ENCODE peak calls at places on chromosomes 1 and 21, in five cellular contexts. Y is CD4-positive, CD25-positive, alpha-beta regulatory T cell; Q is uterus; Z is adrenal gland; I is adipocyte. G is an unnamed sample. For H3K4me1, the result is how much of the 10 kb centered on the place peaks cover.

GRCh38 chr1:12444329-12444841 is 173.6 kb downstream of the DHRS3 start:
- DNase-seq in Z (no peak), Y (no peak), Q (no peak), I (no peak), G (no peak)

GRCh38 chr1:80064524-80064923 is 1058.0 kb upstream of the ADGRL4 start:
- DNase-seq in Q (no peak), I (no peak), Z (no peak), Y (no peak), G (no peak)

GRCh38 chr1:41668967-41669366 is 184.5 kb upstream of the EDN2 start:
- DNase-seq in I (no peak), Z (no peak), Q (no peak), Y (no peak), G (no peak)

GRCh38 chr1:55060133-55060999 is 21.0 kb downstream of the PCSK9 start:
- DNase-seq in I (no peak), Y (peak), Q (no peak), Z (no peak), G (no peak)

GRCh38 chr1:205810448-205811157 is 2.4 kb downstream of the SLC41A1 start:
- DNase-seq in I (peak), Q (no peak), Z (no peak), Y (no peak), G (no peak)

GRCh38 chr1:227779651-227780050 is 35.8 kb upstream of the PRSS38 start:
- DNase-seq in Y (no peak), Z (no peak), Q (no peak), I (no peak), G (no peak)

GRCh38 chr1:94438692-94439276 is 20.6 kb downstream of the ABCD3 start:
- DNase-seq in Y (no peak), I (peak), Q (no peak), Z (no peak), G (no peak)

GRCh38 chr1:19342077-19342775 is 30.1 kb downstream of the SLC66A1 start:
- DNase-seq in I (no peak), Y (no peak), Z (no peak), Q (peak), G (no peak)

GRCh38 chr21:23858878-23859277 is 1748.4 kb downstream of the MRPL39 start:
- DNase-seq in Y (no peak), Z (no peak), Q (no peak), I (no peak), G (no peak)

DNA sequence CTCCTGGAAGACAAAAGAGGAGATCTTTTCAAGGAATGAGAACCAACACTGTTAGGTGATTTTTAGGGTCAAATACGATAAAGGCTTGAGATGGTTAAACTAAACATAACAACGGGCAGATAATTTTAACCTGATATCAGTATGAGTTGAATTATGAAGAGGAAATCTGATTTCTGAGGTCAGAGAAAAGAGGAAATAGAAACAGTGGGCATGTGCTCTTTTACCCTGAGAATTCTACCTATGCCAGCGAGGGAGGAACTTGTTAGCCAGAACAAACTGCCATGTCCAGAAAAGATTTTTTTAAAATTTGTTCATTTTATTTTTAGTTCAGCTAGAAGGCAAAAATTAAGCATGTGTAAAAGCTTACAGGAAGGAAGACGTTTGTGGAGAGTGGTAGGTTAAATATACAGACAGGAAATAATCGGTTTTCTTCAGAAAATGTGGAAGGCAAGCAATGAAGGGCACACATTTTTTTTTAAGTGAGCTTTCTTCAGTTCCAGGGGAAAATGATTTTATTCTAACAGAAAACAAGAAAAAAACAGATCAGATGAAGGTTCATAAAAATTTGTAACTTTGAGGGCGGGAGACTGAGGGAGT is 1745.3 kb downstream of the MRPL39 start:
- DNase-seq in Y (no peak), I (no peak), Q (no peak), Z (no peak), G (no peak)
- H3K4me1 ChIP-seq in Y (under half), I (under half), Q (under half), Z (under half), G (under half)

DNA sequence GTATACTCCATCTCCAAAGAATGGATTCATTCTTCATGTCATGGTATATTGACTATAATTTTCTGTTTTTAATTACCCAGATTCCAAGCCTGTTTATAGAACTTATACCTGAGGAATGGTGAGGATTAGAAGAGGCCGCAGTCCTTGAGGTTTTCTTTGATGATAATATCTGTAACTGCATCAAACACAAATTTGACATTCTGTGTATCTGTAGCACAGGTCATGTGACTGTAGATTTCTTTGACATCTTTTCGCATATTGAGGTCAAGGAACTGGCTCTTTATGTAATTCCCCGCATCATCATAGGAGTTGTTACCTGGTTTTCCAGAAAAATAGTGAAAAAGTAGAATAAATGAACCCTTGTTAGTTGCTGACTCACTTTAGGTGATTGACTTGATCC is 16.2 kb downstream of the GNAT2 start:
- DNase-seq in Z (no peak), I (no peak), Q (no peak), Y (no peak), G (no peak)
- H3K4me1 ChIP-seq in Z (under half), I (under half), Q (under half), Y (under half), G (under half)

GRCh38 chr1:86471296-86471695 is 2.6 kb downstream of the CLCA1 start:
- DNase-seq in Y (no peak), Z (no peak), Q (no peak), I (no peak), G (no peak)
- H3K4me1 ChIP-seq in Y (under half), Z (under half), Q (under half), I (under half), G (under half)

DNA sequence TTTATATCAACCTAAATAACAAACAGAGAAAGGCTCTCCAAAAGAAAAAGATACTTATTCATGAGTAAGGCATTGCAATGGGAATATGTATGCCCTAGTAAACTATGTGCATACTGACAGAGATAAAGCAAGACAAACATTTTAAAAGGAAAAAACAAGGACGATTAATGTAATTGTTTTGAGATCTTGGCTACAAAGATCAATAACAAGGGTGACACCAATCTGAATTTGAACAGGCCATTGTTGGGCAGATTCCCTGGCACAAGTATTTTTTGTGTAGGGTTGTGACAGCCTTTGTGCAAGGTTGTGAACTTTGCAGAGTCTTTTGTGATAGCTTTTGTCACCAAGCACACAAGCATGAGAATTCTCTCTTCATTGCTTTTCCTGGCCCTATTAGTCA is 85.3 kb downstream of the EDEM3 start:
- DNase-seq in I (no peak), Z (no peak), Y (no peak), Q (no peak), G (no peak)
- H3K4me1 ChIP-seq in I (under half), Z (under half), Y (under half), Q (under half), G (under half)

DNA sequence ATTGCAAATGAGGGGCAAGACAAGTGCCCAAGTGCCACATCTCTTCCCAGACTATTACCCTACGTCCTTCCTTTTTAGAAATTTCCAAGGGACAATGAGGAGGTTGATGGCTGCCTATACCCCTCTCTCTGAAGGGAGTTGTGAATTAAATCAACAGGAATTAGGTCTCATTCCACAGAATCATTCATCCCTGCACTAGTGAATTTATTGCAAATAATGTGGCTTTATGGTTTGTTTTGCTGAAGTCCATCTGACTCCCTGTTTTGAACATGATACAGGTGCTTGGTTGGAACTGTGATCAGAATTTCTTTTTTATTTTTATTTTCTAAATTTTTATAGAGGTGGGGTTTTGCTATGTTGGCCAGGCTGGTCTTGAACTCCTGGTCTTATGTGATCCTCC is 34.3 kb upstream of the THEM4 start:
- DNase-seq in Y (no peak), Q (no peak), Z (no peak), I (no peak), G (no peak)
- H3K4me1 ChIP-seq in Y (under half), Q (under half), Z (half or more), I (half or more), G (half or more)

DNA sequence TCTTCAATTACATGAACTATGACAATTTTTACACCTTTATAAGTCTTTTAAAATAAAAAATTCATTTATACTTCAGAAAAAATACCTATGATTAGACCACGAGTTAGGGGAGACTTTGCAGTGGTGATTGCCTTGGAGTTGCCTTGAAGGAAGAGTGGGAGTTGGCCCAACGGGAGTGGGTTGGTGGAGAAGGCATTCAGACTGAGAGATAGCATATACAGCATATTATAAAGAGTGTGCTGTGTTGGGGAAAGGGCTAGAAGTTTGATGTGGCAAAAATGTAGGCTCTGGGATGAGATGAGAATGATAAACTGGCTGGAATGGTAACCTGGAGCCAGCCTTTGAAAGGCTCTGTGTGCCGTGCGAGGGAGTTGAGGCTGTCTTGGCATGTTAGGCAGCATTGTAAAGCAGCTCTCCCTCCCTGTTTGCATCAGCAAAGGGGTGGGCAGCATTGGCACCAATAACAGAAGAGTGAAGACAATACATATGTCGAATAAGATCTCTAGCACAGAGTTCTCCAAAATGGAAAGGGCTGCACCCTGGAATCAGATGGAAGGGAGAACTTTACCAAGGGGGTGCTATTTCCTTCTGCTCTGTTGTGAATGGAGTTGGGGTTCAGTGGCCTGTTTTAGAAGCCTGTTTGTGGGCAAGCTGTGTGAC is 24.4 kb downstream of the MPZL1 start:
- DNase-seq in Q (no peak), I (no peak), Y (no peak), Z (no peak), G (no peak)
- H3K4me1 ChIP-seq in Q (under half), I (under half), Y (under half), Z (under half), G (under half)

GRCh38 chr1:200333329-200333728 is 76.5 kb downstream of the ZNF281 start:
- DNase-seq in Y (no peak), Q (no peak), Z (no peak), I (no peak), G (peak)
- H3K4me1 ChIP-seq in Y (under half), Q (under half), Z (under half), I (under half), G (under half)

GRCh38 chr21:33302055-33302454 is 22.7 kb upstream of the IFNAR1 start:
- DNase-seq in Z (no peak), I (no peak), Q (no peak), Y (no peak), G (no peak)
- H3K4me1 ChIP-seq in Z (under half), I (under half), Q (under half), Y (under half), G (under half)

GRCh38 chr1:71038942-71039341 is 8.7 kb downstream of the PTGER3 start:
- DNase-seq in Q (no peak), I (no peak), Y (no peak), Z (no peak), G (no peak)
- H3K4me1 ChIP-seq in Q (under half), I (half or more), Y (under half), Z (under half), G (under half)

DNA sequence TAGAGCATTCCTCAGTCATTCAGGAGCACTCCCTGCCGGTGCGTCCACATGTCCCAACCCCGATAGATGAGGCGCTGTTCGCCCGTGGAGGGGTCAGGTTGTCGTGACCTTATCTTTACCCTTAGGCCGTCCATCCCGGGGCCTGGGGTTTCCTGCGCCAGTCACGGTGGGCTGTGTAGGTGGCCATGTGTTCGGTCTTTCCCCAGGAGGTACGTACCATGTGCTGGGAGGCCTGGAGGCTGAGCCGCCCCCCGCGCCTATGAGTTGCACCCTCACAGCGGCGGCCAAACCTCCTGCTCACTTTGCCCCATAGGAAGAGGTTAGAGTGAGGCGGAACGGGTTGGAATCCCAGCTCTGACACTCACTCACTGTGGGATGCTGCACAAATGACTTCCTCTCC is 35.3 kb downstream of the UMODL1 start:
- DNase-seq in I (no peak), Z (no peak), Y (no peak), Q (no peak), G (no peak)
- H3K4me1 ChIP-seq in I (under half), Z (under half), Y (under half), Q (under half), G (under half)